ENCODE peak calls at places on chromosomes 5 and 9, in four cellular contexts. V is K562, J is GM12878, Z is HepG2. P is an unnamed sample.

GRCh38 chr5:110038297-110038997 is 348.7 kb downstream of the MAN2A1 start:
- DNase-seq in V (no peak), J (no peak), Z (no peak), P (no peak)

GRCh38 chr5:139017624-139018023 is 142.5 kb upstream of the LRRTM2 start:
- DNase-seq in V (peak), J (no peak), Z (no peak), P (no peak)

GRCh38 chr9:36221667-36222066 is 30.9 kb downstream of the CLTA start:
- DNase-seq in V (no peak), J (no peak), Z (peak), P (no peak)

GRCh38 chr5:78881884-78882283 is 103.2 kb downstream of the ARSB start:
- DNase-seq in V (no peak), J (no peak), Z (no peak), P (no peak)

GRCh38 chr9:36993933-36994764 is 39.9 kb downstream of the PAX5 start:
- DNase-seq in V (no peak), J (peak), Z (no peak), P (no peak)

GRCh38 chr5:62100201-62100600 is 205.8 kb upstream of the KIF2A start:
- DNase-seq in V (no peak), J (no peak), Z (no peak), P (no peak)

GRCh38 chr5:178113141-178113787 is at the start of gene N4BP3:
- DNase-seq in V (peak), J (no peak), Z (no peak), P (peak)

GRCh38 chr5:59722875-59723274 is 170.7 kb downstream of the PDE4D start:
- DNase-seq in V (no peak), J (no peak), Z (no peak), P (no peak)

GRCh38 chr5:62260510-62260909 is 45.5 kb upstream of the KIF2A start:
- DNase-seq in V (no peak), J (no peak), Z (no peak), P (no peak)

GRCh38 chr5:54243483-54244080 is 66.8 kb downstream of the ARL15 start:
- DNase-seq in V (peak), J (no peak), Z (peak), P (no peak)

GRCh38 chr9:134344068-134344820 is 18.0 kb downstream of the RXRA start:
- DNase-seq in V (peak), J (no peak), Z (no peak), P (peak)

GRCh38 chr5:43274435-43275114 is 38.6 kb downstream of the HMGCS1 start:
- DNase-seq in V (peak), J (no peak), Z (no peak), P (no peak)

GRCh38 chr9:122510502-122510901 is at the start of gene OR1J2:
- DNase-seq in V (no peak), J (no peak), Z (no peak), P (no peak)

GRCh38 chr9:124022201-124023121 is 10.9 kb downstream of the LHX2 start:
- DNase-seq in V (peak), J (no peak), Z (peak), P (peak)

GRCh38 chr5:80408976-80409926 is 1.4 kb downstream of the ZFYVE16 start:
- DNase-seq in V (no peak), J (no peak), Z (no peak), P (no peak)

GRCh38 chr5:24381861-24382460 is 262.8 kb downstream of the CDH10 start:
- DNase-seq in V (no peak), J (no peak), Z (no peak), P (no peak)

GRCh38 chr5:10366310-10367297 is 13.1 kb downstream of the MARCHF6 start:
- DNase-seq in V (no peak), J (no peak), Z (no peak), P (no peak)

GRCh38 chr9:110180386-110180712 is 27.6 kb downstream of the C9orf152 start:
- DNase-seq in V (no peak), J (no peak), Z (no peak), P (no peak)

GRCh38 chr9:95449016-95449415 is 67.8 kb downstream of the PTCH1 start:
- DNase-seq in V (no peak), J (no peak), Z (no peak), P (no peak)

GRCh38 chr9:137303031-137303892 is 1.2 kb upstream of the NRARP start:
- DNase-seq in V (no peak), J (no peak), Z (no peak), P (no peak)

GRCh38 chr9:137302176-137303030 is at the start of gene NRARP:
- DNase-seq in V (peak), J (no peak), Z (no peak), P (peak)

GRCh38 chr9:137300607-137301085 is 1.4 kb downstream of the NRARP start:
- DNase-seq in V (peak), J (no peak), Z (no peak), P (peak)

GRCh38 chr9:137299938-137300337 is 2.1 kb downstream of the NRARP start:
- DNase-seq in V (no peak), J (no peak), Z (no peak), P (peak)

GRCh38 chr9:137301086-137301947 is 754 bp downstream of the NRARP start:
- DNase-seq in V (peak), J (no peak), Z (no peak), P (peak)
- TF ChIP-seq TCF7 in V (no peak), J (no peak), Z (no peak), P (peak)

DNA sequence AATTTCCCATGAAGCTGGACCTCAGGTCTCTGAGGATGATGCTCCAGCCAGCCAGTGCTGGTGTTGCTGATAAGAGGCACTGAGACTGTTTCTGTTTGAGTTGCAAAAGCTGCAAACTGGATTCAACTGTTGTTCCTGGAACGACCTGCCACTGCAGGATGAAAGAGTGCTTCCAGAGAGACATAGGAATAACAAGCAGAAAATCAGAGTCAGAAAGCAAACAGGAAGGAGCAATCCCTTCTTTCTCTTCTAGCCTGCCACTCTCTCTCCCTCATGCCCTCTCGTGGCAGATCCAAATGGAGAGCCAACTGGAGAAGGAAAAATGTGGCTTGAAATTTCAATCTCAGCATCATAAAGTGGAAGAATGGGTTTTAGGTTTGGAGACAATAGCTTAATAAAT is 110.4 kb downstream of the STARD4 start:
- DNase-seq in V (no peak), J (no peak), Z (no peak), P (no peak)
- TF ChIP-seq TCF7 in V (no peak), J (no peak), Z (no peak), P (no peak)

GRCh38 chr9:120017971-120018370 is 562.0 kb downstream of the CDK5RAP2 start:
- DNase-seq in V (no peak), J (no peak), Z (no peak), P (no peak)
- TF ChIP-seq TCF7 in V (no peak), J (no peak), Z (no peak), P (no peak)

DNA sequence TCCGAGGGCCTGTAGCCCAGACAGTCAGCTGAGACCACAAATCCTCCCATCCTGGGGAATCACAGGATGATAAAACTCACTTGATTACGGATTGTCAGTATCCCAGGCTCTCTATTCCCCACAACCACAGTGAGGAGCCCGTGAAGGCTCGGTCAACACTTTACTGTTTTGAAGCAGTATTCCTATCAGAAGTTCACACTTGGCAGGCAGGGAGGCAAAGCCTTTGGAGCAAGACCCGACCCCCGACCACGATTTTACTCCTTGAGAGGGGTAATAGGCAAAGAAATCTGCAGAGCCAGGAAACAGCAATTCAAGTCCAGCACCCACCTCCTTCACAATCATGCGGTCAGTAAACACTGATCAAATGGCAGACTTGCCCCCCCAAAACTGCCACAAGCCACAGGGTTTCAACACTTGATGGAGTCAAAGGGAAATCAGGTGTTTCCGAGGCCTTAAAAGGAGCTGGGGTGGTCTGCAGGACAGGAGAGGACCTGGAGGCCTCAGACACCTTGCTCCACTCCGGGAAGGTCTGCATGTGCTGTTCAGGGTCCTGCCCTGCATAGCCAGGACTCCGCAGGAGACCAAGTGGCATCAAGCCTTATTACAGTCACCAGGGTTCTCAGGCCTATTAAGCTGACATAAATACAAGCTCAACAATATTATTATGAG is 25.2 kb downstream of the BICD2 start:
- DNase-seq in V (no peak), J (no peak), Z (no peak), P (no peak)
- TF ChIP-seq TCF7 in V (no peak), J (no peak), Z (no peak), P (no peak)

GRCh38 chr5:181114284-181114843 is 16.6 kb downstream of the OR2V1 start:
- DNase-seq in V (no peak), J (no peak), Z (no peak), P (no peak)
- TF ChIP-seq TCF7 in V (no peak), J (no peak), Z (no peak), P (no peak)

GRCh38 chr5:140324834-140325195 is 21.6 kb downstream of the HBEGF start:
- DNase-seq in V (no peak), J (no peak), Z (no peak), P (no peak)

GRCh38 chr5:140325486-140325885 is 20.9 kb downstream of the HBEGF start:
- DNase-seq in V (no peak), J (no peak), Z (peak), P (no peak)

GRCh38 chr5:140321796-140322195 is 18.9 kb upstream of the PFDN1 start:
- DNase-seq in V (no peak), J (peak), Z (no peak), P (no peak)

GRCh38 chr5:140324041-140324833 is 21.3 kb upstream of the PFDN1 start:
- DNase-seq in V (no peak), J (no peak), Z (peak), P (no peak)

DNA sequence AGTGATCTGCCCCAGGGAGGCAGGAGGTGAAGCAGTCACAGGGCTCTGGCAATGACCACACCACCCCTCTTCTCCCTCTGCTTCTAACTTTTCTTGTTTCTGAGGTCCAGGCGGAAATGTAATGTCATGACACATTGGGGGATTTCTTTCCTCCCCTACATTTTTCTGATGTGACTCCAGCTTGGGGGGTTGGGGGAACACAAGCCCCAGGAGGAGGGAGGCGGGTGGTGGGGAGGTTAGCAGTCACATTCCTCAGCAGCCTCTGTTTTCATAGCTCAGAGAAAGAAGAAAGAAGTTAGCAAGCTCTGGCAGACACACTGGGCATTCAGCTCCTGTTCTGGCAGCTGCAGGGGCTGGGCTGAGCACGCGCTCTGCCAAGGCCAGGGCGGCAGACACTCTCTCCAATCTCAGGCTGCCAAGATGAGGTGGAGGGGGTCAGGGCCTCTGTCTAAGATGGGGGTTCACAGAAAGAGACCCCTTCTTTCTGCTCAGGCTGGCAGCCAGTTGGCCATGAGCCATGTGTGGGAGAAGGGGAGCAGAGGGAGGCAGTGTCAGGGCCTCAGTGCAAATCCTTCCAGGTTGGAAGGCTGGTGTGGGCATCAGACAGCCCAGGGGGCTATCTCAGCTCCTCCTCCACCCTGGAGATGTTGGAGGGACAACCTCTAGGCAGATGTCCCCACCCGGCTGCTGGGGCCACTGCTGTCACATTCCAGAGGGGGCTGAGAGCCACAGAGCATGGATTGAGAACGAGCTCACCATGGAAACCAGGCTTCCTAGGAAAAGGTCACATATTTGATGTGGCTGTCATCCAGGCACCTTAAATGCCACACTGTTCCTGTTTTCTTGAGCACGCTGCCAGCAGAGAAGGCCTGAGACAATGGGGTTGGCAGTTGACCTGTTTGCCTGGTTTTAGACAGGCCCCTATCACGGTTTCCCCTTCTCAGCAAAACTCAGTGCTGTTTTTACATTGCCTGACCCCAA is 20.1 kb upstream of the PFDN1 start:
- DNase-seq in V (no peak), J (no peak), Z (peak), P (no peak)
- TF ChIP-seq TCF7 in V (no peak), J (no peak), Z (no peak), P (no peak)

GRCh38 chr9:133104718-133105460 is 16.2 kb downstream of the RALGDS start:
- DNase-seq in V (no peak), J (no peak), Z (no peak), P (no peak)
- TF ChIP-seq TCF7 in V (no peak), J (no peak), Z (no peak), P (no peak)

GRCh38 chr9:76521906-76522305 is 62.9 kb downstream of the GCNT1 start:
- DNase-seq in V (no peak), J (no peak), Z (no peak), P (no peak)

GRCh38 chr9:76528056-76528455 is 69.1 kb downstream of the GCNT1 start:
- DNase-seq in V (no peak), J (no peak), Z (no peak), P (no peak)

GRCh38 chr9:76526026-76526425 is 67.0 kb downstream of the GCNT1 start:
- DNase-seq in V (no peak), J (no peak), Z (no peak), P (no peak)

GRCh38 chr9:76528642-76529190 is 69.7 kb downstream of the GCNT1 start:
- DNase-seq in V (no peak), J (no peak), Z (no peak), P (no peak)

DNA sequence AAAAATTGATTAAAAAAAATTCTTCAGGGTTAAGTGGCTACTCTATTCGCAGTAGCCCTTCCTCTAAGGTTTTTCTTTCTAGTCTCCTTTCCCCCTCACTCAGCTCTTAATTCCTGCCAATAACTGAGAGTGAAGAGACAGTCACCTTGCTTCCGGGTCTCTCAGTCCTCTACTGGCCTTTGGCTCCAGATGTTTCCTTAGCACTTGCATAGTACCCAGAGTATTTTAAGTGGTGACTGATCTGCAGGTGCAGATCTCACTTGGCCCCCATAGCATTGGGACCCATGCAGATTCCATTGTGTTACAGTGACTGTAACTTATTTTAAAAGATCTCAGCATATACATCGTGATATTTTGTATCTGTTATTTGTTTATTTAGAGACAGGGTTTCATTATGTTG is 66.2 kb downstream of the GCNT1 start:
- DNase-seq in V (no peak), J (no peak), Z (no peak), P (no peak)
- TF ChIP-seq TCF7 in V (no peak), J (no peak), Z (no peak), P (no peak)

DNA sequence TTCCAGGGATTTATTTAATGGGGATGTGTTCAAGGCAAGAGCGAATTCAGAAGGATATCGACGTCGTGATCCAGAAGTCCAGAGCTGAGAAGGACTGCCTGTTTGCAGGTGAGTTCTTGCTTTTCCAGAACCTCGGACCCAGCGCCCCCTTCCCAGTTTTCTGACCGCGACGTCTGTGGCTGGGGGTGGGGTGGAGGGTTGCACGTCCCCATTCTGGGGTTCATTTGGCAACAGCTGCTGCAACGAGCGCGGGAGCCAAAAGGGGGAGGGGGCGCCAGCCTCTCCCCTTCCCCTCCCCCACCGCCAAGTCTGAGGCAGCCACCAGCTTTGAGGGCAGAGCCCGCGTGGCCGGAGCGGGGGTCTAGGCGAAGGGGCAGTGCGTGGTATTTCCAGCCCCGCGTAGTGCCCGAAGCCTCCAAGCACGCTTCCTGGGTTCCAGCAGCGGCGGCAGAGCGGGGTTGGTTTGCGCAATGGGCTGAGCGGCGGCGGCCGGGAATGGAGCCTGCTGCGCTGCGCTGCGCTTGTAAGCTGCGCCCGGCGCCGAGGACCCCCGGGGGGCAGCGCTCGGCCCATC is 729 bp downstream of the PARP8 start:
- DNase-seq in V (no peak), J (no peak), Z (no peak), P (peak)
- TF ChIP-seq TCF7 in V (no peak), J (no peak), Z (no peak), P (peak)

P was measured in WTC11.